ENCODE peak calls at places on chromosomes 12 and 14, in seven cellular contexts. A is lower lobe of right lung, F is lung, C is mammary epithelial cell, Y is GM23338, P is spleen, W is thoracic aorta. O is an unnamed sample.
A peak's percentile ranks its signal among the peaks of the same experiment; 100 is the strongest.

GRCh38 chr12:6821271-6821673 is 349 bp upstream of the GPR162 start:
- DNase-seq in A (peak; percentile 72), C (no peak), Y (peak; percentile 89), W (no peak), F (peak; percentile 51), P (no peak), O (no peak)

GRCh38 chr14:21525571-21525970 is 575 bp downstream of the SALL2 start:
- DNase-seq in Y (peak; percentile 55), F (no peak), W (no peak), A (no peak), C (no peak), P (no peak), O (peak; percentile 16)

GRCh38 chr12:39873065-39873464 is 232.8 kb downstream of the SLC2A13 start:
- DNase-seq in C (no peak), F (no peak), A (no peak), P (no peak), W (no peak), Y (no peak), O (no peak)

GRCh38 chr14:91729756-91730155 is 2.1 kb downstream of the CATSPERB start:
- DNase-seq in C (no peak), Y (no peak), P (no peak), A (no peak), F (no peak), W (no peak), O (no peak)

GRCh38 chr12:85568395-85569103 is 267.7 kb downstream of the RASSF9 start:
- DNase-seq in W (no peak), Y (no peak), A (no peak), P (no peak), F (no peak), C (peak; percentile 69), O (no peak)

GRCh38 chr12:18057051-18057450 is 32.9 kb downstream of the RERGL start:
- DNase-seq in F (no peak), Y (no peak), A (no peak), W (no peak), C (no peak), P (no peak), O (no peak)

GRCh38 chr12:15774819-15775218 is 14.4 kb downstream of the EPS8 start:
- DNase-seq in Y (no peak), C (no peak), F (no peak), P (no peak), W (no peak), A (no peak), O (no peak)

GRCh38 chr12:11829764-11830194 is 180.3 kb downstream of the ETV6 start:
- DNase-seq in W (no peak), P (no peak), C (no peak), Y (no peak), F (no peak), A (no peak), O (no peak)

GRCh38 chr14:99910337-99911268 is 117.4 kb downstream of the EML1 start:
- DNase-seq in Y (no peak), P (no peak), A (no peak), F (no peak), W (no peak), C (peak; percentile 73), O (no peak)

GRCh38 chr14:49306152-49306751 is 279.9 kb downstream of the RPS29 start:
- DNase-seq in W (no peak), P (no peak), C (peak; percentile 6), Y (peak; percentile 77), F (no peak), A (no peak), O (no peak)

GRCh38 chr14:105841022-105842009 is 314.9 kb downstream of the TMEM121 start:
- DNase-seq in A (no peak), F (no peak), P (no peak), Y (no peak), C (no peak), W (no peak), O (no peak)

GRCh38 chr14:65599375-65599774 is 186.8 kb downstream of the FUT8 start:
- DNase-seq in Y (no peak), C (no peak), A (no peak), P (no peak), F (no peak), W (no peak), O (no peak)

GRCh38 chr14:96666088-96666487 is 131.1 kb upstream of the VRK1 start:
- DNase-seq in W (no peak), C (no peak), P (no peak), F (no peak), A (no peak), Y (no peak), O (no peak)

GRCh38 chr12:25994252-25994651 is 35.8 kb downstream of the RASSF8 start:
- DNase-seq in P (no peak), C (peak; percentile 66), W (no peak), F (no peak), Y (no peak), A (no peak), O (no peak)

GRCh38 chr14:62084020-62084419 is 321.8 kb downstream of the SNAPC1 start:
- DNase-seq in A (no peak), Y (no peak), F (no peak), P (no peak), C (no peak), W (no peak), O (peak; percentile 19)

GRCh38 chr12:34121360-34121759 is 99.1 kb downstream of the ALG10 start:
- DNase-seq in Y (no peak), A (no peak), F (no peak), P (no peak), C (no peak), W (no peak), O (no peak)

GRCh38 chr12:468671-469389 is 9.1 kb downstream of the B4GALNT3 start:
- DNase-seq in Y (no peak), C (no peak), A (no peak), F (no peak), P (no peak), W (no peak), O (no peak)

GRCh38 chr12:52202361-52203078 is 10.7 kb upstream of the KRT80 start:
- DNase-seq in P (peak; percentile 75), C (no peak), A (peak; percentile 44), Y (peak; percentile 44), F (no peak), W (no peak), O (no peak)

GRCh38 chr12:102689701-102690100 is 209.3 kb upstream of the IGF1 start:
- DNase-seq in Y (no peak), C (no peak), F (no peak), W (no peak), A (no peak), P (no peak), O (no peak)

GRCh38 chr14:29016050-29016900 is 249.7 kb downstream of the FOXG1 start:
- DNase-seq in A (peak; percentile 41), P (no peak), Y (peak; percentile 86), F (no peak), W (no peak), C (no peak), O (no peak)

GRCh38 chr12:6333029-6333428 is 8.8 kb downstream of the TNFRSF1A start:
- DNase-seq in C (no peak), F (no peak), Y (no peak), P (peak; percentile 92), A (peak; percentile 71), W (no peak), O (no peak)

GRCh38 chr12:48853228-48853688 is 1.3 kb upstream of the DDX23 start:
- DNase-seq in Y (peak; percentile 93), A (peak; percentile 76), F (peak; percentile 90), P (peak; percentile 89), C (peak; percentile 80), W (peak; percentile 86), O (peak; percentile 86)

GRCh38 chr14:68665792-68666195 is 127.1 kb downstream of the ZFP36L1 start:
- DNase-seq in Y (no peak), F (no peak), C (no peak), A (no peak), P (no peak), W (no peak), O (no peak)

GRCh38 chr14:68666206-68666730 is 126.6 kb downstream of the ZFP36L1 start:
- DNase-seq in W (no peak), C (no peak), P (no peak), F (no peak), A (no peak), Y (no peak), O (no peak)

GRCh38 chr14:68667313-68667791 is 125.5 kb downstream of the ZFP36L1 start:
- DNase-seq in W (no peak), F (no peak), A (no peak), C (no peak), P (no peak), Y (no peak), O (no peak)

GRCh38 chr14:68668028-68668427 is 124.8 kb downstream of the ZFP36L1 start:
- DNase-seq in P (no peak), F (no peak), C (no peak), W (no peak), Y (no peak), A (no peak), O (no peak)

DNA sequence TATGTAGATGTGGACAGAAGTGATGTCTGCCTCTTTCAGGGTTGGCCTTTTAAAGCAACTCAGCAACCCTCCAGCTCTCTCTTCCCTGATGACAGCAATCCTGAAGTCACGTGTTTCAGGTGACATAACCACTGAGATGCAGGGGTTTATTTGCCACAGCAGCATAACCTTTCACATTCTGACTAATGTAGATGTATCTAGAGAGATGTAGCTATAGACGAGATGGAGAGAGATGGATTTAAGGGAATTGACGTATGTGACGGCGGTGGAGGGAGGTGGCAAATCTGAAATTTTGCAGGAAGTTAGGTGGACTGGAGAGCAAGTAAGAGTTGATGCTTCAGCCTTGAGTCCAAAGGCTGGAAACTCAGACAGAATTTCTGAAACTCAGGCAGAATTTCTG is 126.0 kb downstream of the ZFP36L1 start:
- DNase-seq in C (no peak), Y (no peak), W (no peak), A (no peak), P (no peak), F (no peak), O (no peak)
- H3K27ac ChIP-seq in C (no peak overlapping the region), Y (no peak overlapping the region), W (peak overlapping the region; percentile 1), A (peak overlapping the region; percentile 2), P (no peak overlapping the region), F (no peak overlapping the region), O (no peak overlapping the region)

GRCh38 chr12:110373962-110374611 is 29.4 kb downstream of the ANAPC7 start:
- DNase-seq in F (no peak), Y (no peak), W (no peak), A (no peak), P (no peak), C (no peak), O (no peak)
- H3K27ac ChIP-seq in F (no peak overlapping the region), Y (no peak overlapping the region), W (peak overlapping the region; percentile 58), A (no peak overlapping the region), P (no peak overlapping the region), C (no peak overlapping the region), O (no peak overlapping the region)

GRCh38 chr12:87756111-87756510 is 273.1 kb downstream of the C12orf50 start:
- DNase-seq in A (no peak), F (no peak), P (no peak), C (peak; percentile 90), W (no peak), Y (no peak), O (no peak)

GRCh38 chr12:87758271-87758670 is 270.9 kb downstream of the C12orf50 start:
- DNase-seq in P (no peak), F (no peak), W (no peak), C (no peak), A (no peak), Y (no peak), O (no peak)

GRCh38 chr12:87760943-87761342 is 268.3 kb downstream of the C12orf50 start:
- DNase-seq in Y (no peak), F (no peak), P (no peak), A (no peak), C (no peak), W (no peak), O (no peak)

GRCh38 chr12:87756721-87757120 is 272.5 kb downstream of the C12orf50 start:
- DNase-seq in C (no peak), A (no peak), F (no peak), W (no peak), P (no peak), Y (no peak), O (no peak)
- H3K27ac ChIP-seq in C (no peak overlapping the region), A (no peak overlapping the region), F (no peak overlapping the region), W (no peak overlapping the region), P (no peak overlapping the region), Y (no peak overlapping the region), O (no peak overlapping the region)

GRCh38 chr14:63435838-63436237 is 107.3 kb downstream of the PPP2R5E start:
- DNase-seq in Y (no peak), P (no peak), A (peak; percentile 81), F (peak; percentile 63), C (no peak), W (peak; percentile 66), O (peak; percentile 8)
- H3K27ac ChIP-seq in Y (no peak overlapping the region), P (peak overlapping the region; percentile 74), A (peak overlapping the region; percentile 67), F (peak overlapping the region; percentile 77), C (no peak overlapping the region), W (peak overlapping the region; percentile 68), O (peak overlapping the region; percentile 9)

O was measured in substantia nigra.